ENCODE peak calls at places on chromosomes 7 and 10, in six cellular contexts. M, T, K, P, B and W are unnamed samples.

GRCh38 chr7:135512135-135512887 is 2.4 kb upstream of the CNOT4 start:
- DNase-seq in M (peak), T (no peak), K (peak), P (no peak), B (peak), W (peak)

GRCh38 chr7:82319674-82320118 is 123.9 kb downstream of the CACNA2D1 start:
- DNase-seq in M (peak), T (peak), K (peak), P (no peak), B (no peak), W (no peak)

GRCh38 chr10:62433181-62433692 is 59.1 kb downstream of the ZNF365 start:
- DNase-seq in M (no peak), T (peak), K (peak), P (no peak), B (peak), W (no peak)

GRCh38 chr7:100859856-100860255 is 7.3 kb upstream of the TRIP6 start:
- DNase-seq in M (no peak), T (no peak), K (no peak), P (no peak), B (no peak), W (no peak)

GRCh38 chr10:50360486-50360885 is 109.2 kb upstream of the ASAH2 start:
- DNase-seq in M (no peak), T (no peak), K (no peak), P (no peak), B (no peak), W (no peak)

GRCh38 chr7:47461161-47461560 is 120.8 kb downstream of the TNS3 start:
- DNase-seq in M (no peak), T (no peak), K (no peak), P (no peak), B (no peak), W (no peak)

GRCh38 chr10:86305521-86305920 is 61.1 kb downstream of the GRID1 start:
- DNase-seq in M (no peak), T (no peak), K (no peak), P (no peak), B (no peak), W (no peak)

GRCh38 chr7:139602143-139602722 is 78.7 kb downstream of the CLEC2L start:
- DNase-seq in M (no peak), T (no peak), K (no peak), P (no peak), B (no peak), W (peak)

GRCh38 chr10:70328987-70329386 is 45.2 kb upstream of the NPFFR1 start:
- DNase-seq in M (no peak), T (no peak), K (no peak), P (no peak), B (no peak), W (peak)

GRCh38 chr7:90595341-90595800 is 750 bp upstream of the CDK14 start:
- DNase-seq in M (no peak), T (no peak), K (no peak), P (no peak), B (no peak), W (no peak)

GRCh38 chr10:90695915-90696676 is 161.7 kb downstream of the HTR7 start:
- DNase-seq in M (no peak), T (no peak), K (no peak), P (no peak), B (no peak), W (no peak)

GRCh38 chr7:20365486-20365885 is 34.8 kb downstream of the ITGB8 start:
- DNase-seq in M (no peak), T (no peak), K (no peak), P (no peak), B (no peak), W (no peak)

GRCh38 chr7:78601728-78602127 is 803.2 kb downstream of the PHTF2 start:
- DNase-seq in M (no peak), T (no peak), K (no peak), P (no peak), B (no peak), W (no peak)

GRCh38 chr7:119351320-119351719 is 921.7 kb upstream of the KCND2 start:
- DNase-seq in M (no peak), T (no peak), K (no peak), P (no peak), B (no peak), W (no peak)

GRCh38 chr10:102347236-102347828 is 48.2 kb upstream of the NFKB2 start:
- DNase-seq in M (peak), T (no peak), K (peak), P (peak), B (peak), W (peak)

GRCh38 chr10:77428776-77429395 is 208.7 kb downstream of the KCNMA1 start:
- DNase-seq in M (peak), T (peak), K (peak), P (peak), B (peak), W (no peak)

GRCh38 chr7:37083311-37084096 is 359.2 kb upstream of the AOAH start:
- DNase-seq in M (peak), T (peak), K (peak), P (no peak), B (no peak), W (no peak)

GRCh38 chr10:46267132-46267985 is 19.4 kb upstream of the ANTXRL start:
- DNase-seq in M (peak), T (no peak), K (no peak), P (no peak), B (no peak), W (no peak)

GRCh38 chr10:48608279-48608681 is 3.4 kb upstream of the ARHGAP22 start:
- DNase-seq in M (peak), T (no peak), K (no peak), P (peak), B (peak), W (peak)

GRCh38 chr7:23960361-23960760 is 250.3 kb downstream of the STK31 start:
- DNase-seq in M (no peak), T (no peak), K (no peak), P (no peak), B (no peak), W (no peak)

GRCh38 chr10:114611617-114612016 is 46.5 kb downstream of the ABLIM1 start:
- DNase-seq in M (no peak), T (no peak), K (no peak), P (no peak), B (no peak), W (no peak)

GRCh38 chr7:74449809-74450397 is 3.8 kb upstream of the GTF2IRD1 start:
- DNase-seq in M (peak), T (no peak), K (peak), P (peak), B (peak), W (no peak)

GRCh38 chr10:116278832-116279231 is 5.8 kb upstream of the GFRA1 start:
- DNase-seq in M (no peak), T (no peak), K (no peak), P (no peak), B (no peak), W (no peak)

GRCh38 chr10:33199731-33200130 is 134.7 kb downstream of the NRP1 start:
- DNase-seq in M (no peak), T (no peak), K (no peak), P (no peak), B (no peak), W (no peak)

GRCh38 chr7:146138926-146139325 is 22.3 kb downstream of the CNTNAP2 start:
- DNase-seq in M (no peak), T (no peak), K (no peak), P (no peak), B (no peak), W (no peak)

GRCh38 chr7:117762055-117762454 is 111.2 kb downstream of the CTTNBP2 start:
- DNase-seq in M (no peak), T (no peak), K (no peak), P (no peak), B (no peak), W (no peak)

GRCh38 chr7:50147952-50148351 is 54.9 kb upstream of the ZPBP start:
- DNase-seq in M (no peak), T (no peak), K (no peak), P (no peak), B (no peak), W (no peak)

GRCh38 chr7:137962875-137963507 is 38.9 kb downstream of the CREB3L2 start:
- DNase-seq in M (no peak), T (no peak), K (no peak), P (no peak), B (no peak), W (peak)

GRCh38 chr7:137967143-137968018 is 34.5 kb downstream of the CREB3L2 start:
- DNase-seq in M (no peak), T (no peak), K (no peak), P (no peak), B (peak), W (no peak)

GRCh38 chr7:137966636-137967142 is 35.2 kb downstream of the CREB3L2 start:
- DNase-seq in M (no peak), T (no peak), K (no peak), P (no peak), B (no peak), W (no peak)

GRCh38 chr7:137965942-137966624 is 35.8 kb downstream of the CREB3L2 start:
- DNase-seq in M (no peak), T (no peak), K (no peak), P (no peak), B (no peak), W (no peak)

DNA sequence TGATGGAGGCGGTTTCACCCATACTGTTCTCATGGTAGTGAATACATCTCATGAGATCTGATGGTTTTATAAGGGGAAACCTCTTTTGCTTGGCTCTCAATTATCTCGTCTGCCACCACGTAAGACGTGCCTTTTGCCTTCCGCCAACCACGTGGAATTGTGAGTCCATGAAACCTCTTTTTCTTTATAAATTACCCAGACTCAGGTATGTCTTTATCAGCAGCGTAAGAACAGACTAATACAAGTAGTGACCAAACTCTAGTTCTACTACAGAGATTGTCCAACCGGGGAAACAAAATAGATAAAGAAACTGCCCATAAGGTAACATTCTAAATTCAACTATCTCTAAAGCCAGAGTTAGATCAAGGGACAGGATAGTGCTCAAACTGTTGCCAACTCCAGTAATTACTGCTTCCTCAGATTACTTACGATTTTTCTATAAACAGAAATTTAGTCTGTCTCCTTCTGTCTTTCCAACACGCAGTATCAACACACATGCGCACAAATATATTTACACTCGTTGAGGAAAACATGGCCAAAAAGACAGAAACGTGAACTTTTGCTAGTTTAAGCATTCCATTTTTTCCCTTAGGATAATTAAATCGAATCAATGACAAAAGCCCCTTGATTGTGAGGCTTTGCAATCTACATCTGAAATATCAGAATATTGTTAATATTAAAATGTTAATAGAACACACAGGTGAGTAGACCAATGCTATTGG is 36.9 kb downstream of the CREB3L2 start:
- DNase-seq in M (no peak), T (no peak), K (no peak), P (no peak), B (no peak), W (no peak)
- TF ChIP-seq CTCF in M (no peak), T (no peak), K (no peak), P (no peak), B (no peak), W (no peak)

DNA sequence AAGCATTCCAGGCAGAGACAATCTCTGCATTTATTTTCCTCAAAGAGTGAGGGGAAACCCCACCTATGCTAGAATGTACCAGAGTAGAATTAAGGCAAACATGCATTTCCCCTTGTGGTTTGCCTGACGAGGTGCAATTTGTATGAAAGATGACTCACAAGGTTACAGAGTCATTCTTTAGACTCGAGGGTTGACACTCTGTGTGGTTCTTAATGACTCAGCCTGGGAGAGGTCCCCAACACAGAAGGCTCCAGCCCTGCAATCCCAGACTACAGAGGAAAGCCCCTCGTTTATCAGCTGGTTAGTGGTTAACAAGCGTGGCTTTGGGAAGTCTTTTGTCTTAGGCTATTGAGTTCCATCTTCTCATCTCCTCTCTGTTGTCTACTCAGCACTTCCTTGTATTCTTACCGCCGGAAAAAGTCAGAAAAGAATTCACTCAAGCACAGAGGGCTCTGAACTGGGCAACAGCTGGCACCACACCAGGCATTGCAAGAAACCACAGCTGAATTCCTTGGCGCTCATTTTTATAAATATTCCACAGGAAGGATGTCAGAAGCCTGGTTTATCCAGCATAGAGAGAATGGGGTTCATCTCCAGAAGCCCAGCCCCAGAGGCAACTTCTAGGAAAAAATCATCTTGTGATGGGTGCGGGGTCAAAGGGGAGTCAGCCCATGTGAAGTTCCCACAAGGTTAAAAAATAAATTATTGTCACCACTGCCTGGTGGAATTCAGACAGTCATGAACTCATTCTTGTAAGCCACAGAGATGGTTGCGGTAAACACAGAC is 24.4 kb upstream of the SVIL start:
- DNase-seq in M (peak), T (peak), K (no peak), P (no peak), B (peak), W (no peak)
- TF ChIP-seq CTCF in M (no peak), T (peak), K (peak), P (no peak), B (no peak), W (no peak)

GRCh38 chr7:52877240-52877639 is 158.2 kb upstream of the POM121L12 start:
- DNase-seq in M (no peak), T (no peak), K (no peak), P (no peak), B (no peak), W (no peak)
- TF ChIP-seq CTCF in M (no peak), T (no peak), K (no peak), P (no peak), B (no peak), W (no peak)

GRCh38 chr10:79211616-79212015 is 135.7 kb upstream of the PPIF start:
- DNase-seq in M (no peak), T (no peak), K (no peak), P (no peak), B (no peak), W (no peak)

GRCh38 chr10:79208251-79208983 is 138.9 kb upstream of the PPIF start:
- DNase-seq in M (no peak), T (no peak), K (no peak), P (no peak), B (no peak), W (no peak)

GRCh38 chr10:79210672-79211071 is 136.6 kb upstream of the PPIF start:
- DNase-seq in M (no peak), T (no peak), K (no peak), P (no peak), B (no peak), W (no peak)

GRCh38 chr10:79209340-79209739 is 137.9 kb upstream of the PPIF start:
- DNase-seq in M (no peak), T (no peak), K (no peak), P (no peak), B (no peak), W (no peak)

DNA sequence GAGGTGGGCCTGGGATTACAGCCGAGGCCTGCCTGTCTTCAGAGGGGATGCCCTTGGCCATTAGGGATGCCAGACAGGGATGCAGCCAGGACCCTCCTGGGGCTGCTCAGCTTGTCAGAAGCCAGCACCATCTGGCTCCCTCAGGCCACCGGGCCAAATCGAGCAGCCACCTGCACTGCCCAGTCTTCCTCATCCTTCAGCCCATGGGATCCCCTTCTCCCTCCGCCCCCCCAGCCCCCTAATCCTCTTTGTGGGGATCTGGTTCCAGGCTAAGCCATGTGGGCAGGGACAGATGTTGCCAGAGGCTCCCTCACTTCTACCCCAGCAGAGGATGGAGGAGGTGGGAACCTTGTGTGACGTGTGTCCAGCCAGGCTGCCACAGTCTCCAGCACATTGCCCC is 137.4 kb upstream of the PPIF start:
- DNase-seq in M (no peak), T (no peak), K (no peak), P (no peak), B (no peak), W (no peak)
- TF ChIP-seq CTCF in M (no peak), T (no peak), K (no peak), P (no peak), B (no peak), W (no peak)

GRCh38 chr10:119488675-119489074 is 53.8 kb downstream of the RGS10 start:
- DNase-seq in M (no peak), T (no peak), K (no peak), P (no peak), B (no peak), W (no peak)

GRCh38 chr10:119493155-119493554 is 49.4 kb downstream of the RGS10 start:
- DNase-seq in M (no peak), T (no peak), K (no peak), P (no peak), B (no peak), W (no peak)

GRCh38 chr10:119494224-119495060 is 48.1 kb downstream of the RGS10 start:
- DNase-seq in M (no peak), T (no peak), K (no peak), P (no peak), B (no peak), W (peak)

GRCh38 chr10:119491941-119492340 is 50.6 kb downstream of the RGS10 start:
- DNase-seq in M (no peak), T (no peak), K (no peak), P (no peak), B (no peak), W (no peak)

GRCh38 chr10:119489572-119490326 is 52.8 kb downstream of the RGS10 start:
- DNase-seq in M (peak), T (no peak), K (peak), P (peak), B (peak), W (no peak)
- TF ChIP-seq CTCF in M (peak), T (peak), K (peak), P (peak), B (peak), W (peak)

GRCh38 chr10:68284007-68284406 is 47.9 kb upstream of the HNRNPH3 start:
- DNase-seq in M (no peak), T (no peak), K (no peak), P (no peak), B (no peak), W (no peak)

GRCh38 chr10:68276224-68276623 is 44.3 kb upstream of the ATOH7 start:
- DNase-seq in M (no peak), T (no peak), K (no peak), P (no peak), B (no peak), W (no peak)

GRCh38 chr10:68275600-68276126 is 43.8 kb upstream of the ATOH7 start:
- DNase-seq in M (no peak), T (no peak), K (no peak), P (no peak), B (no peak), W (no peak)

GRCh38 chr10:68284597-68284996 is 47.3 kb upstream of the HNRNPH3 start:
- DNase-seq in M (no peak), T (no peak), K (no peak), P (no peak), B (no peak), W (no peak)

DNA sequence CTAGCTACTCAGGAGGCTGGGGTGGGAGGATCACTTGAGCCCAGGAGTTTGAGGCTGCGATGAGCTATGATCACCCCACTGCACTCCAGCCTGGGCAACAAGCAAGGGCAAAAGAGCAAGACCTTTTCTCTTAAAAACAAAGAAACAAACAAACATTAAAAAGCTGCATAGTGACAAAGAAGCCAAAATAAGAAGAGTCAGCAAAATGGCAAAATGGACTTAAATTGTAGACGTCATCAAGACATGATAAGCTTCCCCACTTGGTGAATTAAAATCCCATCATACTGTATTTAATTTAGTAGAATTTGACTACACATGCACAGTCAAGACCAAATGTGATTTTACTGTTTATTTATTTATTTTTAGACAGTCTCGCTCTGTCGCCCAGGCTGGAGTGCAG is 48.8 kb upstream of the ATOH7 start:
- DNase-seq in M (no peak), T (no peak), K (no peak), P (no peak), B (no peak), W (no peak)
- TF ChIP-seq CTCF in M (no peak), T (no peak), K (no peak), P (no peak), B (no peak), W (no peak)

GRCh38 chr10:4606856-4607636 is 219.0 kb upstream of the AKR1E2 start:
- DNase-seq in M (no peak), T (no peak), K (no peak), P (no peak), B (no peak), W (no peak)
- TF ChIP-seq CTCF in M (no peak), T (no peak), K (no peak), P (no peak), B (no peak), W (no peak)

GRCh38 chr10:17235136-17235535 is 7.1 kb downstream of the VIM start:
- DNase-seq in M (no peak), T (no peak), K (no peak), P (no peak), B (no peak), W (no peak)
- TF ChIP-seq CTCF in M (no peak), T (peak), K (peak), P (no peak), B (no peak), W (no peak)

GRCh38 chr7:51187941-51188340 is 128.7 kb downstream of the COBL start:
- DNase-seq in M (no peak), T (no peak), K (no peak), P (peak), B (no peak), W (no peak)
- TF ChIP-seq CTCF in M (no peak), T (no peak), K (peak), P (peak), B (no peak), W (no peak)

GRCh38 chr7:152859781-152860191 is 100.2 kb downstream of the ACTR3B start:
- DNase-seq in M (no peak), T (no peak), K (no peak), P (no peak), B (peak), W (no peak)
- TF ChIP-seq CTCF in M (no peak), T (peak), K (no peak), P (peak), B (no peak), W (peak)